ENCODE peak calls at places on chromosomes 5 and 9, in ten cellular contexts. One of them, this sample, is unnamed.

GRCh38 chr9:26723486-26723885 is 169.1 kb downstream of the CAAP1 start:
- DNase-seq in hippocampal formation: no peak
- DNase-seq in LHCN-M2: peak
- DNase-seq in NCI-H345: peak
- DNase-seq in GF-D8: no peak
- DNase-seq in cardiac muscle cell: peak
- DNase-seq in PC-9: peak
- DNase-seq in psoas muscle: peak
- DNase-seq in NCI-H1092 treated with DMSO at 0.1 percent for 48 hours: no peak
- DNase-seq in G401: peak
- DNase-seq in this sample: peak

GRCh38 chr9:98935064-98935463 is 8.6 kb upstream of the COL15A1 start:
- DNase-seq in hippocampal formation: no peak
- DNase-seq in LHCN-M2: peak
- DNase-seq in NCI-H345: no peak
- DNase-seq in GF-D8: no peak
- DNase-seq in cardiac muscle cell: no peak
- DNase-seq in PC-9: no peak
- DNase-seq in psoas muscle: no peak
- DNase-seq in NCI-H1092 treated with DMSO at 0.1 percent for 48 hours: no peak
- DNase-seq in G401: no peak
- DNase-seq in this sample: no peak

GRCh38 chr5:157670662-157671591 is at the start of gene C5orf52:
- DNase-seq in hippocampal formation: no peak
- DNase-seq in LHCN-M2: no peak
- DNase-seq in NCI-H345: peak
- DNase-seq in GF-D8: no peak
- DNase-seq in cardiac muscle cell: peak
- DNase-seq in PC-9: no peak
- DNase-seq in psoas muscle: peak
- DNase-seq in NCI-H1092 treated with DMSO at 0.1 percent for 48 hours: peak
- DNase-seq in G401: peak
- DNase-seq in this sample: no peak

GRCh38 chr5:136063778-136064465 is 35.1 kb downstream of the TGFBI start:
- DNase-seq in hippocampal formation: no peak
- DNase-seq in LHCN-M2: no peak
- DNase-seq in NCI-H345: no peak
- DNase-seq in GF-D8: no peak
- DNase-seq in cardiac muscle cell: no peak
- DNase-seq in PC-9: no peak
- DNase-seq in psoas muscle: no peak
- DNase-seq in NCI-H1092 treated with DMSO at 0.1 percent for 48 hours: no peak
- DNase-seq in G401: no peak
- DNase-seq in this sample: no peak

GRCh38 chr5:139384591-139385051 is 1.5 kb upstream of the SLC23A1 start:
- DNase-seq in hippocampal formation: no peak
- DNase-seq in LHCN-M2: no peak
- DNase-seq in NCI-H345: no peak
- DNase-seq in GF-D8: no peak
- DNase-seq in cardiac muscle cell: no peak
- DNase-seq in PC-9: no peak
- DNase-seq in psoas muscle: no peak
- DNase-seq in NCI-H1092 treated with DMSO at 0.1 percent for 48 hours: no peak
- DNase-seq in G401: no peak
- DNase-seq in this sample: no peak

GRCh38 chr5:93076096-93076495 is 504.9 kb downstream of the NR2F1-AS1 start:
- DNase-seq in hippocampal formation: no peak
- DNase-seq in LHCN-M2: peak
- DNase-seq in NCI-H345: no peak
- DNase-seq in GF-D8: no peak
- DNase-seq in cardiac muscle cell: no peak
- DNase-seq in PC-9: no peak
- DNase-seq in psoas muscle: no peak
- DNase-seq in NCI-H1092 treated with DMSO at 0.1 percent for 48 hours: no peak
- DNase-seq in G401: no peak
- DNase-seq in this sample: no peak

GRCh38 chr9:136502940-136503550 is 20.2 kb upstream of the SEC16A start:
- DNase-seq in hippocampal formation: no peak
- DNase-seq in LHCN-M2: no peak
- DNase-seq in NCI-H345: no peak
- DNase-seq in GF-D8: no peak
- DNase-seq in cardiac muscle cell: no peak
- DNase-seq in PC-9: no peak
- DNase-seq in psoas muscle: no peak
- DNase-seq in NCI-H1092 treated with DMSO at 0.1 percent for 48 hours: no peak
- DNase-seq in G401: no peak
- DNase-seq in this sample: no peak

GRCh38 chr5:851076-851475 is 290 bp upstream of the ZDHHC11 start:
- DNase-seq in hippocampal formation: no peak
- DNase-seq in LHCN-M2: no peak
- DNase-seq in NCI-H345: peak
- DNase-seq in GF-D8: no peak
- DNase-seq in cardiac muscle cell: no peak
- DNase-seq in PC-9: no peak
- DNase-seq in psoas muscle: peak
- DNase-seq in NCI-H1092 treated with DMSO at 0.1 percent for 48 hours: no peak
- DNase-seq in G401: no peak
- DNase-seq in this sample: no peak

GRCh38 chr9:97984188-97985057 is 1.3 kb downstream of the ANP32B start:
- DNase-seq in hippocampal formation: peak
- DNase-seq in LHCN-M2: peak
- DNase-seq in NCI-H345: peak
- DNase-seq in GF-D8: peak
- DNase-seq in cardiac muscle cell: peak
- DNase-seq in PC-9: peak
- DNase-seq in psoas muscle: peak
- DNase-seq in NCI-H1092 treated with DMSO at 0.1 percent for 48 hours: peak
- DNase-seq in G401: peak
- DNase-seq in this sample: no peak